ENCODE peak calls at places on chromosome 9, in four cellular contexts. H, V, J and D are unnamed samples.
A peak's percentile ranks its signal among the peaks of the same experiment; 100 is the strongest.

GRCh38 chr9:136865768-136866103 is 372 bp downstream of the EDF1 start:
- DNase-seq in H (no peak), V (no peak), J (no peak), D (no peak)

GRCh38 chr9:88544245-88544644 is 9.3 kb downstream of the NXNL2 start:
- DNase-seq in H (no peak), V (peak; percentile 60), J (no peak), D (peak; percentile 28)

GRCh38 chr9:86281577-86282076 is 711 bp downstream of the ISCA1 start:
- DNase-seq in H (peak; percentile 72), V (no peak), J (peak; percentile 5), D (peak; percentile 13)

GRCh38 chr9:2679011-2679410 is 38.3 kb upstream of the KCNV2 start:
- DNase-seq in H (no peak), V (no peak), J (no peak), D (no peak)

GRCh38 chr9:111661802-111662491 is 542 bp downstream of the GNG10 start:
- DNase-seq in H (no peak), V (peak; percentile 41), J (no peak), D (peak; percentile 65)

GRCh38 chr9:34611811-34612787 is at the start of gene RPP25L:
- DNase-seq in H (peak; percentile 62), V (peak; percentile 89), J (no peak), D (peak; percentile 78)

GRCh38 chr9:91577540-91577939 is 153.9 kb upstream of the NFIL3 start:
- DNase-seq in H (no peak), V (no peak), J (no peak), D (no peak)

GRCh38 chr9:25864509-25864908 is 186.3 kb upstream of the TUSC1 start:
- DNase-seq in H (no peak), V (no peak), J (no peak), D (no peak)

GRCh38 chr9:134515026-134515821 is 126.4 kb upstream of the COL5A1 start:
- DNase-seq in H (no peak), V (no peak), J (no peak), D (no peak)

GRCh38 chr9:1125741-1126140 is 75.6 kb downstream of the DMRT2 start:
- DNase-seq in H (no peak), V (no peak), J (no peak), D (peak; percentile 31)

GRCh38 chr9:1416261-1416660 is 366.1 kb downstream of the DMRT2 start:
- DNase-seq in H (no peak), V (no peak), J (no peak), D (no peak)

GRCh38 chr9:21039302-21039701 is 7.9 kb upstream of the HACD4 start:
- DNase-seq in H (no peak), V (no peak), J (no peak), D (no peak)

GRCh38 chr9:81556923-81557322 is 132.4 kb downstream of the TLE1 start:
- DNase-seq in H (no peak), V (no peak), J (no peak), D (no peak)

GRCh38 chr9:112252194-112252593 is 77.1 kb upstream of the SUSD1 start:
- DNase-seq in H (no peak), V (no peak), J (no peak), D (no peak)

GRCh38 chr9:84315278-84315877 is 25.2 kb downstream of the SLC28A3 start:
- DNase-seq in H (peak; percentile 23), V (peak; percentile 63), J (no peak), D (peak; percentile 71)

GRCh38 chr9:108468364-108468763 is 387.4 kb downstream of the ACTL7B start:
- DNase-seq in H (no peak), V (peak; percentile 67), J (no peak), D (peak; percentile 27)

GRCh38 chr9:71793386-71794105 is 25.2 kb upstream of the CEMIP2 start:
- DNase-seq in H (peak; percentile 76), V (no peak), J (no peak), D (peak; percentile 67)

GRCh38 chr9:95570646-95571045 is 53.9 kb upstream of the PTCH1 start:
- DNase-seq in H (no peak), V (no peak), J (no peak), D (no peak)

GRCh38 chr9:135181336-135181735 is 93.9 kb downstream of the OLFM1 start:
- DNase-seq in H (no peak), V (no peak), J (no peak), D (no peak)

DNA sequence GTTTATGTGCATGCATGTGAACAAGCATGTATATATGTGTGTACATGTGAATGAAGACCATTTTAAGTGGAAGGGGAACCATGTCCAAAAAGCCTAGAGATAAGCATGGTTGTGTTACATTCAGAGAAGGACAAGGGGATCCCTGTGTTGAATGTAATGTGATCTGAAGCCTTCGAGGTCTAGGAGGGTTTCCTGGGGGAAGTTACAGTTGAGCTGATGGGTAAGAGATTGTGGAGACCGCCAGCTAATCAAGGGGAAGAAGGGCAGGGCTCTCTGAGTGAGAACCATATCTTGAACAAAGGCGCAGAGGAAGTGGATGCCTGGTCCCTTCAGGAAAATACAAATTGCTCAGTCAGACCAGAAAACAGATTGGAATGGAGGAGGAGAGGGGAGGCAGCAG is 45.5 kb upstream of the TNFSF15 start:
- DNase-seq in H (no peak), V (no peak), J (no peak), D (no peak)
- TF ChIP-seq POLR2AphosphoS2 in H (no peak), V (no peak), J (no peak), D (no peak)

GRCh38 chr9:114611516-114612271 is 603 bp downstream of the TMEM268 start:
- DNase-seq in H (no peak), V (peak; percentile 78), J (no peak), D (peak; percentile 63)
- TF ChIP-seq POLR2A in H (no peak), V (no peak), J (peak; percentile 63), D (no peak)

GRCh38 chr9:16869961-16870605 is 387 bp downstream of the BNC2 start:
- DNase-seq in H (no peak), V (no peak), J (no peak), D (peak; percentile 38)
- TF ChIP-seq POLR2AphosphoS2 in H (no peak), V (no peak), J (no peak), D (no peak)

GRCh38 chr9:32551491-32552049 is 557 bp upstream of the SMIM27 start:
- DNase-seq in H (peak; percentile 14), V (peak; percentile 39), J (peak; percentile 12), D (peak; percentile 28)
- TF ChIP-seq POLR2A in H (no peak), V (peak; percentile 10), J (no peak), D (no peak)

GRCh38 chr9:109910616-109911568 is 130.9 kb downstream of the PALM2AKAP2 start:
- DNase-seq in H (no peak), V (no peak), J (no peak), D (peak; percentile 64)
- TF ChIP-seq POLR2AphosphoS2 in H (no peak), V (no peak), J (no peak), D (no peak)

GRCh38 chr9:101486693-101487442 is 46.8 kb upstream of the RNF20 start:
- DNase-seq in H (no peak), V (peak; percentile 68), J (no peak), D (peak; percentile 73)
- TF ChIP-seq POLR2A in H (no peak), V (peak; percentile 52), J (no peak), D (peak; percentile 62)

DNA sequence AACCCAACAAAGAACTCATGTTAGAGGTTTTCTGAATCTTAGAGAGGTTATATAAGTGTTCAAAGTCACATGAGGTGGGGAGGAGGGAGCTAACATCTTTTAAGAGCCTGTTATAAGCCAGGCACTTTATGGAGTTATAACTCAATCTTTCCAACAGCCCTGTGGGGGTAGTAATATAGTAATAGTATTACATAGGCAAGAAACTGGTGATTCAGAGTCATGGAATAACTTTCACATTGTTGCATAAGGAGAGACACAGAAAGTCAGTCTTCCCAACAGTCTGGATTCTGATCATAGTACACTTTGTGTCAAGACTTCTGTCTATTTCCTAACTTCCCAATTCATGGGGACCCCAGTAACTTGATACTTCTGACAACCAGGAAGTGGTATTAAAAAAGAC is 89.2 kb downstream of the ACER2 start:
- DNase-seq in H (no peak), V (no peak), J (no peak), D (no peak)
- TF ChIP-seq POLR2AphosphoS2 in H (no peak), V (no peak), J (no peak), D (no peak)